ENCODE peak calls at places on chromosomes 16 and 17, in eight cellular contexts. D is ascending aorta; Z is right cardiac atrium; Q is GM04503; B is activated T-cell treated with anti-CD3 and anti-CD28 coated beads for 1 hour; R is activated CD4-positive, alpha-beta T cell treated with anti-CD3 and anti-CD28 coated beads, Interleukin-2, amount 50 U/mL, for 24 hours; E is A172; M is nephron progenitor cell. N is an unnamed sample.

GRCh38 chr16:17773698-17774101 is 302.9 kb upstream of the XYLT1 start:
- DNase-seq in R (no peak), B (no peak), Q (no peak), D (no peak), M (no peak), E (no peak), Z (no peak), N (no peak)

GRCh38 chr17:34423978-34424813 is 61.2 kb upstream of the CCL1 start:
- DNase-seq in Q (no peak), B (no peak), Z (peak), M (peak), R (no peak), D (no peak), E (no peak), N (no peak)

GRCh38 chr17:33140413-33141099 is 148.9 kb downstream of the SPACA3 start:
- DNase-seq in R (no peak), Z (no peak), B (no peak), D (no peak), E (no peak), M (no peak), Q (no peak), N (no peak)

GRCh38 chr17:76753061-76753961 is 15.4 kb downstream of the MFSD11 start:
- DNase-seq in Z (no peak), M (no peak), R (no peak), D (no peak), B (no peak), E (no peak), Q (no peak), N (peak)

GRCh38 chr17:81976332-81977210 is 858 bp upstream of the ASPSCR1 start:
- DNase-seq in B (no peak), M (no peak), Q (no peak), E (peak), R (peak), Z (peak), D (no peak), N (peak)

GRCh38 chr16:11045441-11045840 is 101.1 kb downstream of the CLEC16A start:
- DNase-seq in B (no peak), Q (no peak), M (no peak), D (no peak), R (no peak), Z (no peak), E (no peak), N (no peak)

GRCh38 chr16:86432691-86433090 is 77.6 kb upstream of the FOXF1 start:
- DNase-seq in D (no peak), Z (no peak), M (no peak), Q (no peak), R (no peak), E (no peak), B (no peak), N (no peak)

GRCh38 chr17:16948587-16949376 is 23.1 kb downstream of the TNFRSF13B start:
- DNase-seq in E (no peak), Z (no peak), M (no peak), R (no peak), Q (no peak), B (no peak), D (no peak), N (no peak)

GRCh38 chr17:78774956-78775571 is 7.0 kb downstream of the CYTH1 start:
- DNase-seq in Q (no peak), B (peak), R (peak), D (no peak), E (no peak), Z (no peak), M (no peak), N (no peak)

GRCh38 chr16:73092236-73092781 is 44.4 kb upstream of the ZFHX3 start:
- DNase-seq in R (no peak), Z (no peak), D (no peak), Q (no peak), B (no peak), M (no peak), E (no peak), N (no peak)

GRCh38 chr17:5118219-5118618 is 2.4 kb downstream of the USP6 start:
- DNase-seq in R (no peak), Q (no peak), D (no peak), B (no peak), M (no peak), E (no peak), Z (no peak), N (no peak)

GRCh38 chr17:80793421-80793820 is 198.2 kb upstream of the CHMP6 start:
- DNase-seq in Q (no peak), Z (no peak), D (no peak), R (no peak), B (no peak), E (no peak), M (no peak), N (no peak)

GRCh38 chr16:62225675-62226074 is 189.4 kb upstream of the CDH8 start:
- DNase-seq in Z (peak), M (peak), D (no peak), R (no peak), Q (no peak), E (peak), B (no peak), N (peak)

GRCh38 chr16:81600275-81600674 is 155.7 kb downstream of the CMIP start:
- DNase-seq in Q (peak), M (no peak), D (no peak), Z (no peak), B (no peak), R (no peak), E (peak), N (no peak)

GRCh38 chr17:351875-352420 is 659 bp downstream of the RPH3AL start:
- DNase-seq in E (no peak), M (no peak), B (no peak), R (no peak), Z (no peak), D (peak), Q (no peak), N (no peak)

GRCh38 chr16:84502075-84502474 is 2.4 kb downstream of the MEAK7 start:
- DNase-seq in Z (no peak), Q (no peak), R (no peak), B (no peak), E (no peak), D (no peak), M (no peak), N (no peak)

GRCh38 chr17:45222994-45223540 is 1.4 kb downstream of the FMNL1 start:
- DNase-seq in R (no peak), E (no peak), Q (no peak), D (no peak), M (no peak), Z (peak), B (no peak), N (no peak)

GRCh38 chr16:81556715-81557284 is 112.2 kb downstream of the CMIP start:
- DNase-seq in B (no peak), Z (no peak), M (no peak), E (peak), D (no peak), R (no peak), Q (no peak), N (no peak)

GRCh38 chr16:76879420-76879819 is 311.6 kb upstream of the MON1B start:
- DNase-seq in D (no peak), Z (no peak), Q (no peak), B (no peak), R (no peak), M (no peak), E (no peak), N (no peak)

GRCh38 chr17:70254735-70255460 is 85.6 kb downstream of the KCNJ2 start:
- DNase-seq in B (no peak), M (no peak), D (no peak), E (no peak), Z (no peak), R (no peak), Q (no peak), N (no peak)

GRCh38 chr17:82866521-82867214 is 26.8 kb upstream of the ZNF750 start:
- DNase-seq in E (peak), D (no peak), Q (no peak), R (no peak), B (no peak), M (no peak), Z (peak), N (no peak)

GRCh38 chr16:75606507-75606906 is 16.6 kb downstream of the ADAT1 start:
- DNase-seq in Z (no peak), B (no peak), R (no peak), Q (no peak), D (no peak), E (no peak), M (no peak), N (no peak)

GRCh38 chr16:67164599-67165061 is at the start of gene HSF4:
- DNase-seq in R (no peak), B (no peak), D (peak), M (no peak), Z (peak), Q (no peak), E (no peak), N (no peak)

GRCh38 chr16:49382916-49383315 is 9.3 kb downstream of the C16orf78 start:
- DNase-seq in R (no peak), E (no peak), Q (no peak), D (no peak), Z (no peak), B (no peak), M (no peak), N (no peak)

GRCh38 chr17:39929657-39930407 is 2.3 kb downstream of the LRRC3C start:
- DNase-seq in D (no peak), B (no peak), E (peak), Z (no peak), M (no peak), Q (peak), R (no peak), N (no peak)

GRCh38 chr17:33127706-33128105 is 136.1 kb downstream of the SPACA3 start:
- DNase-seq in Q (no peak), B (no peak), R (no peak), M (no peak), Z (no peak), E (peak), D (no peak), N (no peak)

GRCh38 chr17:45784583-45785372 is 658 bp downstream of the CRHR1 start:
- DNase-seq in D (no peak), Q (no peak), E (no peak), B (peak), R (peak), Z (peak), M (peak), N (peak)

GRCh38 chr17:80030730-80031410 is 4.8 kb downstream of the TBC1D16 start:
- DNase-seq in D (no peak), Z (no peak), Q (no peak), E (no peak), B (no peak), M (no peak), R (no peak), N (no peak)

GRCh38 chr17:37160940-37161339 is 212.2 kb downstream of the AATF start:
- DNase-seq in M (no peak), Z (no peak), E (peak), R (no peak), D (no peak), B (no peak), Q (no peak), N (no peak)

GRCh38 chr17:74474043-74474792 is 7.8 kb downstream of the CD300A start:
- DNase-seq in Z (no peak), D (no peak), E (no peak), B (no peak), M (no peak), Q (no peak), R (no peak), N (no peak)

GRCh38 chr17:80942360-80943345 is 49.0 kb upstream of the CHMP6 start:
- DNase-seq in E (peak), B (no peak), M (no peak), Q (peak), R (no peak), Z (peak), D (peak), N (no peak)

GRCh38 chr17:82932146-82933005 is 92.6 kb upstream of the ZNF750 start:
- DNase-seq in R (no peak), M (no peak), D (no peak), B (no peak), Z (no peak), Q (no peak), E (peak), N (peak)

GRCh38 chr17:76107507-76107906 is 3.9 kb upstream of the EXOC7 start:
- DNase-seq in D (no peak), B (no peak), M (no peak), E (no peak), R (no peak), Z (no peak), Q (no peak), N (no peak)

GRCh38 chr16:6891486-6891885 is 441.2 kb upstream of the RBFOX1 start:
- DNase-seq in Q (no peak), E (no peak), R (no peak), B (no peak), Z (no peak), D (no peak), M (no peak), N (no peak)

GRCh38 chr17:2405247-2405926 is 4.5 kb upstream of the MNT start:
- DNase-seq in M (no peak), D (no peak), R (no peak), B (no peak), Z (peak), E (peak), Q (peak), N (no peak)

N was measured in T-helper 17 cell.